ENCODE peak calls at places on chromosome 12, in four cellular contexts. M is choroid plexus epithelial cell, J is GM12864, Q is right cardiac atrium. H is an unnamed sample.

GRCh38 chr12:120139958-120140357 is 23.4 kb upstream of the RAB35 start:
- DNase-seq in Q (no peak), J (no peak), M (peak), H (no peak)

GRCh38 chr12:32896438-32897275 is at the start of gene PKP2:
- DNase-seq in Q (peak), J (no peak), M (peak), H (no peak)

GRCh38 chr12:124040286-124040685 is 67.3 kb downstream of the ZNF664 start:
- DNase-seq in J (no peak), M (peak), Q (no peak), H (peak)

GRCh38 chr12:111437816-111438454 is 32.2 kb downstream of the SH2B3 start:
- DNase-seq in M (peak), J (no peak), Q (peak), H (peak)

GRCh38 chr12:6946033-6946919 is 2.5 kb downstream of the C12orf57 start:
- DNase-seq in J (no peak), Q (peak), M (no peak), H (no peak)

GRCh38 chr12:4104722-4105244 is 168.8 kb upstream of the CCND2 start:
- DNase-seq in J (no peak), M (no peak), Q (no peak), H (no peak)

GRCh38 chr12:112979281-112979680 is 962 bp downstream of the OAS2 start:
- DNase-seq in J (peak), Q (peak), M (no peak), H (no peak)

GRCh38 chr12:121789800-121790748 is 3.4 kb downstream of the RHOF start:
- DNase-seq in M (no peak), Q (peak), J (peak), H (no peak)

GRCh38 chr12:121295123-121295745 is 1.3 kb downstream of the CAMKK2 start:
- DNase-seq in M (no peak), Q (no peak), J (no peak), H (no peak)

GRCh38 chr12:108666326-108666995 is 32.8 kb upstream of the SELPLG start:
- DNase-seq in J (no peak), M (peak), Q (peak), H (peak)

GRCh38 chr12:120639771-120640721 is at the start of gene CABP1:
- DNase-seq in Q (no peak), M (no peak), J (no peak), H (no peak)

GRCh38 chr12:21774358-21775129 is at the start of gene KCNJ8:
- DNase-seq in Q (peak), J (no peak), M (peak), H (peak)

GRCh38 chr12:30417697-30418231 is 277.9 kb downstream of the IPO8 start:
- DNase-seq in Q (no peak), M (peak), J (no peak), H (peak)

GRCh38 chr12:87509233-87509820 is 519.9 kb downstream of the C12orf50 start:
- DNase-seq in M (peak), J (no peak), Q (no peak), H (peak)

GRCh38 chr12:41552507-41553047 is 364.5 kb downstream of the PDZRN4 start:
- DNase-seq in M (no peak), J (no peak), Q (no peak), H (no peak)

GRCh38 chr12:4012977-4013968 is 140.1 kb upstream of the PARP11 start:
- DNase-seq in M (no peak), Q (no peak), J (no peak), H (no peak)

GRCh38 chr12:48198619-48198973 is 4.5 kb downstream of the OR10AD1 start:
- DNase-seq in M (peak), J (no peak), Q (peak), H (peak)

GRCh38 chr12:39441963-39442894 is 691 bp downstream of the KIF21A start:
- DNase-seq in M (no peak), Q (peak), J (no peak), H (peak)

GRCh38 chr12:106671840-106672239 is 89.0 kb downstream of the RFX4 start:
- DNase-seq in J (no peak), M (no peak), Q (no peak), H (no peak)

GRCh38 chr12:122352394-122352793 is 70.1 kb downstream of the CLIP1 start:
- DNase-seq in Q (no peak), J (no peak), M (no peak), H (no peak)

GRCh38 chr12:101570022-101570421 is 24.7 kb upstream of the MYBPC1 start:
- DNase-seq in J (no peak), Q (no peak), M (peak), H (peak)

GRCh38 chr12:7303230-7303629 is 642 bp upstream of the ACSM4 start:
- DNase-seq in J (no peak), M (peak), Q (no peak), H (peak)

GRCh38 chr12:41795910-41796309 is 348.8 kb downstream of the GXYLT1 start:
- DNase-seq in J (no peak), M (no peak), Q (no peak), H (no peak)

GRCh38 chr12:69161835-69162234 is 77.5 kb upstream of the CPSF6 start:
- DNase-seq in J (peak), Q (no peak), M (peak), H (no peak)

GRCh38 chr12:6370994-6371754 is 4.2 kb downstream of the SCNN1A start:
- DNase-seq in J (no peak), Q (no peak), M (peak), H (peak)

GRCh38 chr12:57250956-57251355 is at the start of gene STAC3:
- DNase-seq in J (no peak), M (no peak), Q (no peak), H (no peak)

GRCh38 chr12:98253207-98253606 is 262.2 kb upstream of the TMPO start:
- DNase-seq in Q (no peak), M (no peak), J (no peak), H (no peak)

GRCh38 chr12:6765048-6765633 is 1.0 kb upstream of the PTMS start:
- DNase-seq in Q (no peak), M (no peak), J (no peak), H (no peak)

GRCh38 chr12:42332301-42332894 is 6.4 kb downstream of the PPHLN1 start:
- DNase-seq in Q (no peak), M (peak), J (no peak), H (peak)

GRCh38 chr12:109492371-109492770 is 14.9 kb downstream of the UBE3B start:
- DNase-seq in J (no peak), M (no peak), Q (no peak), H (no peak)

GRCh38 chr12:42725839-42726238 is 136.3 kb upstream of the PRICKLE1 start:
- DNase-seq in M (peak), Q (no peak), J (no peak), H (peak)

GRCh38 chr12:110639336-110640178 is 25.6 kb downstream of the TCTN1 start:
- DNase-seq in M (peak), J (no peak), Q (no peak), H (peak)

GRCh38 chr12:56046027-56046780 is 4.5 kb downstream of the RPS26 start:
- DNase-seq in J (no peak), M (no peak), Q (no peak), H (no peak)

GRCh38 chr12:131095826-131096680 is 142.3 kb downstream of the ADGRD1 start:
- DNase-seq in Q (peak), J (no peak), M (no peak), H (no peak)

GRCh38 chr12:125113800-125114199 is 48.6 kb downstream of the AACS start:
- DNase-seq in J (no peak), Q (no peak), M (no peak), H (no peak)

DNA sequence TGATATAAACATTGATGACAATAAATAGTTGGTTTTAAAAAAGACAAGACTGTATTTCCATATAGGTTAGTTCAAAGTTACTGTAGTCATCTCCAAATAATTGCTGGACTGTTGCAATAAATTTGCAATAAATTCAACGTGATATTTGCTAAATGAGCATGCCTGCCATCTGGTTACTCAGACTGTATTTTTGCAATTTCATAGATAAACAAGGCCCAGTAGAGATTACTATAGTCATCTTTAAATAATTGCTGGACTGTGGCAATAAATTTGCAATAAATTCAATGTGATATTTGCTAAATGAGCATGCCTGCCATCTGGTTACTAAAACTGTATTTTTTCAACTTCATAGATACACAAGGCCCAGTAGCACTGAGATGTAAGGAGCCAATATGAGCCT is 5.7 kb downstream of the NTN4 start:
- DNase-seq in Q (no peak), J (no peak), M (no peak), H (peak)
- H3K4me3 ChIP-seq in Q (no peak), J (no peak), M (no peak), H (no peak)

GRCh38 chr12:92147491-92147890 is 1.8 kb upstream of the BTG1 start:
- DNase-seq in M (no peak), J (no peak), Q (no peak), H (peak)
- H3K4me3 ChIP-seq in M (no peak), J (peak), Q (peak), H (no peak)

DNA sequence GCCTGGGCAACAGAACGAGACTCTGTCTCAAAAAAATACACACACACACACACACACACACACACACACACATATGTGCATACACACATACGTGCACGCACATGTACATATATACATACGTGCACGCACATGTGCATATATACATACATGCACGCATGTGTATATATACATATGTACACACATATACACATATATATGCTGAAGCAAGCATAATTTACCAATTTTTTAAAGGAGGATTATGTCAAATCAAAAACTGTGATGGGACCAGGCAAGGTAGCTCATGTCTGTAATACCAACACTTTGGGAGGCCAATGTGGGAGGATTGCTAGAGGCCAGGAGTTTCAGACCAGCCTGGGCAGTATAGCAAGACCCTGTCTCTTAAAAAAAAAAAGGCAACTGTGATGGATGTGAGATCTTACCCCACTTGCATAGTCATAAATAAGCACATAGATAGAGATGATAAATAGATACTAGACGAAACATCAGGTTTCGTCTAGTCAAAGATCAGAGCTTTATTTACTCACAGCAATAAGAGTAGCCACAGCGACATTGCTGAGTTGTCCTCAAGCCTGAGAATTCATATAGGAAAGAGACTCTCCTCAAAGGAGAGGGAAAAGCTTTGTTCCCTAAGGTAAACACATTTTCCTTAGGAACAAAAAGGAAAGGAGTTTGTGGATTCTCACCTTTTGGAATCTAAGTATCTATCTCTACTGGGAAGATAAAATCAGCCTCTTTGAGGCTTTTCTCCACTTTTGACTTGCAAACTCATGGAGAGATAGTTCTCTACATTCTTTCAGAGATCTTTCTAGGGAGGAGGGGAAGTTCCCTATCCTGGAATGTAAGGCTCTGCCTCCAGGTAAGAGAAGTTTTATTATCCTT is 74.7 kb upstream of the AMN1 start:
- DNase-seq in M (no peak), Q (no peak), J (no peak), H (no peak)
- H3K4me3 ChIP-seq in M (no peak), Q (no peak), J (peak), H (no peak)

DNA sequence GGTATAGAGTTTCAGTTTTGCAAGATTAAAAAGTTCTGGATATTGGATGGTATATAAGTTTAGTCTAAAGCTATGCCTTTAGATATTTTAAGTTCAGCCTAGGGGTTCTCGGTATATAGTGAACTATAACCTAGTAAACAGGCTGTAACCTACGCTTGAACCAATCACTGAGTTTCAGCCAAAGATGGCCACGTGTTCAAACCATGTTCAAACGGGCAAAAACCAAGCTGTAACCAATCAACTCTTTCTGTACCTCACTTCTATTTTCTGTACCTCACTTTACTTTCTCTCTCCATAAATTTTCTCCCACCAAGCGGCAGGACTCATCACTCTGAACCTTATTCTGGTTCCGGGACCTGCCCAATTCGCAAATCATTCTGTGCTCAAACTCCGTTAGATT is 1.4 kb downstream of the TMBIM4 start:
- DNase-seq in J (no peak), M (no peak), Q (no peak), H (no peak)
- H3K4me3 ChIP-seq in J (peak), M (peak), Q (peak), H (peak)

GRCh38 chr12:58920956-58921861 is 905 bp upstream of the LRIG3 start:
- DNase-seq in Q (no peak), M (no peak), J (no peak), H (no peak)
- H3K4me3 ChIP-seq in Q (peak), M (peak), J (peak), H (no peak)

GRCh38 chr12:52246720-52247621 is 13.9 kb downstream of the KRT7 start:
- DNase-seq in J (no peak), Q (no peak), M (no peak), H (no peak)
- H3K4me3 ChIP-seq in J (no peak), Q (no peak), M (no peak), H (peak)

H was measured in cardiac fibroblast.